ENCODE peak calls at places on chromosomes 2 and 18, in four cellular contexts. X, H, I and B are unnamed samples.

GRCh38 chr2:120390381-120391055 is 44.6 kb downstream of the INHBB start:
- DNase-seq in X (no peak), H (no peak), I (peak), B (no peak)

GRCh38 chr2:74249406-74250122 is 51.1 kb downstream of the MTHFD2 start:
- DNase-seq in I (no peak), H (no peak), X (no peak), B (no peak)

GRCh38 chr2:132668189-132668833 is 1.7 kb downstream of the LYPD1 start:
- DNase-seq in H (no peak), I (no peak), X (no peak), B (no peak)

GRCh38 chr18:76660571-76661192 is 161.7 kb upstream of the ZNF236 start:
- DNase-seq in X (no peak), I (no peak), H (peak), B (no peak)

GRCh38 chr2:128326296-128326790 is 7.7 kb upstream of the HS6ST1 start:
- DNase-seq in I (no peak), H (no peak), X (no peak), B (no peak)

GRCh38 chr18:48949051-48949605 is 1.6 kb downstream of the SMAD7 start:
- DNase-seq in I (no peak), H (no peak), X (peak), B (peak)

GRCh38 chr2:146417942-146418341 is 1426.9 kb upstream of the ACVR2A start:
- DNase-seq in I (no peak), H (no peak), X (no peak), B (no peak)

GRCh38 chr18:55489742-55490055 is 98.3 kb downstream of the TCF4 start:
- DNase-seq in H (no peak), I (no peak), X (peak), B (peak)

GRCh38 chr2:80703532-80703931 is 399.0 kb upstream of the LRRTM1 start:
- DNase-seq in X (no peak), I (no peak), H (no peak), B (no peak)

GRCh38 chr2:203400805-203401585 is 72.8 kb downstream of the ABI2 start:
- DNase-seq in X (no peak), H (no peak), I (no peak), B (no peak)

GRCh38 chr2:237451582-237452469 is 35.2 kb upstream of the MLPH start:
- DNase-seq in H (peak), I (no peak), X (no peak), B (no peak)

GRCh38 chr2:178732913-178733312 is 74.3 kb downstream of the TTN start:
- DNase-seq in I (no peak), H (no peak), X (no peak), B (no peak)

GRCh38 chr2:106638043-106638442 is 150.9 kb downstream of the CD8B2 start:
- DNase-seq in H (no peak), I (no peak), X (no peak), B (no peak)

DNA sequence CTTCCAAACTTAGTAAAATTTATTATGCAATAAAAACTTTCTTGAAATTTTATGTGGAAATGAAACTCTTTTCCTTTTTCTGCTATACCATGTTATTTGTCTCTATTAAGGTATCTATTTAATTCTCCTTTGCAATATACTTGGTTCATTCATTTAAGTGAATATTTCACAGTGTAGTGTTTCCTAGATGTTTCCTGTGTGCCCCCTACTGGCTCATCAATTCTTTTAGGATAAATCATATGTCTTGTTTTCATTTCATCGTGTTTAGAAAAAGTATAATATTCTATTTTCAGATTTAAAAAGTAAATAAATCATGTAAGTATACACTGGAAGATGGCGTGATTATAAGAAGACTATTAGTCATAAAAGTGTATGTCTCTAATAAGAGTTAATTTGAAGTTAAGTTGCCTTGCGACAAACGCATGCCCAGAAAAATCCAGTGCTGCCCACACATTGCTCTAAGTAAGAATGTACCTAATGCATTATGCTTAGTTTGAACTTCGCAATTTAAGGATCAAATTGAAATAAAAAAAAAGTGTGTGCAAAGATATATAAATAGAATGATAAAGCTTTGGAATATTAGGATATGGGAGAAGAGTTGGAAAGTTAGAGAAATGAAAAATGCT is 525.4 kb downstream of the KCNJ3 start:
- DNase-seq in I (no peak), H (no peak), X (peak), B (no peak)
- TF ChIP-seq CTCF in I (peak), H (no peak), X (no peak), B (no peak)

GRCh38 chr2:168494190-168494711 is 38.2 kb downstream of the CERS6 start:
- DNase-seq in I (no peak), X (no peak), H (no peak), B (peak)
- TF ChIP-seq CTCF in I (peak), X (no peak), H (no peak), B (no peak)

GRCh38 chr2:76556054-76556453 is 845.3 kb upstream of the GCFC2 start:
- DNase-seq in X (no peak), H (no peak), I (no peak), B (no peak)
- TF ChIP-seq CTCF in X (no peak), H (no peak), I (no peak), B (no peak)

GRCh38 chr2:168694876-168695275 is 107.6 kb upstream of the NOSTRIN start:
- DNase-seq in I (no peak), H (no peak), X (no peak), B (no peak)

GRCh38 chr2:168698959-168699358 is 103.5 kb upstream of the NOSTRIN start:
- DNase-seq in X (no peak), I (no peak), H (no peak), B (no peak)

GRCh38 chr2:168699834-168700417 is 102.5 kb upstream of the NOSTRIN start:
- DNase-seq in X (no peak), I (no peak), H (peak), B (no peak)

GRCh38 chr2:168700615-168701245 is 101.7 kb upstream of the NOSTRIN start:
- DNase-seq in X (no peak), I (no peak), H (no peak), B (no peak)

DNA sequence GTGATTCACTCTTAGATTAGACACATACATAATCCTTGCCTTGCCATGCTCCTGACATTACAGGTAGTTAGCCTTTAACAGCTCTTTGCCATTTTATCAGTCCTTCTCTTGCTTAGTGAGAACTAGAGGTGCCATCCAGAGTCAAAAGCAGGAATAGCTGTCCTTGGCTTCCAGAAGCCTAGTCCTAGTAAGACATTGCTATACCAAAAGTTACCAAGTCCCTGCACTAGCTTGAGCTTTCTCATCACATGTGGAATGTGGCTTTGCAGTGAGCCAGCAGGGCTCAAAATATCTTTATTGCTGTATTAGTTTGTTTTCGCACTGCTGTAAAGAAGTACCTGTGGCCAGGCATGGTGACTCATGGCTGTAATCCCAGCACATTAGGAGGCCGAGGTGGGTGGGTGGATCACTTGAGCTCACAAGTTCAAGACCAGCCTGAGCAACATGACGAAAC is 104.7 kb upstream of the NOSTRIN start:
- DNase-seq in H (no peak), X (no peak), I (no peak), B (peak)
- TF ChIP-seq CTCF in H (no peak), X (no peak), I (no peak), B (no peak)

GRCh38 chr2:30115981-30116285 is 30.9 kb upstream of the YPEL5 start:
- DNase-seq in I (no peak), H (no peak), X (no peak), B (no peak)
- TF ChIP-seq CTCF in I (peak), H (no peak), X (no peak), B (peak)

GRCh38 chr2:109322111-109322510 is 193.1 kb downstream of the SH3RF3 start:
- DNase-seq in H (peak), X (no peak), I (peak), B (no peak)

GRCh38 chr2:109320195-109320935 is 191.4 kb downstream of the SH3RF3 start:
- DNase-seq in I (no peak), H (no peak), X (no peak), B (no peak)

GRCh38 chr2:109322646-109323045 is 193.6 kb downstream of the SH3RF3 start:
- DNase-seq in I (no peak), H (no peak), X (no peak), B (no peak)

GRCh38 chr2:109318949-109319342 is 189.9 kb downstream of the SH3RF3 start:
- DNase-seq in X (no peak), I (no peak), H (no peak), B (no peak)

DNA sequence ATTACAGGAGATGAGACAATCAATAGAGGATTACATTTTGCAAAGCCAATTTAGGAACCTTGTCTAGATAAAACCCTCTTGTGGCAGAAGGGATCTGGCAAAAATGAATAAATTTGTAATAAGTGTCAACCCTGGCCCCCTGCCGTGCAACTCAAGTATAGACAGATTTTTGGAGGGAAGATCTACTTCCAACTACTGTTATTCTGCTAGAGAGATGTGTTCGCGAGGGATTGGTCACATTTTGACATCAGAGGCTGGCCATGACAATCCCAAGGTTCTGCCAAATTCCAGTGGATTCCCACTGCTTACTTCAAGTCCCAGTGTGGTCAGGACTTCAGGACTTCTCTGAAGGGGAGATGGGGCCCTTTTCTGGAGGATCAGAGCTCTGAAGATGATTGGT is 192.6 kb downstream of the SH3RF3 start:
- DNase-seq in H (no peak), I (no peak), X (no peak), B (no peak)
- TF ChIP-seq CTCF in H (no peak), I (no peak), X (no peak), B (no peak)

DNA sequence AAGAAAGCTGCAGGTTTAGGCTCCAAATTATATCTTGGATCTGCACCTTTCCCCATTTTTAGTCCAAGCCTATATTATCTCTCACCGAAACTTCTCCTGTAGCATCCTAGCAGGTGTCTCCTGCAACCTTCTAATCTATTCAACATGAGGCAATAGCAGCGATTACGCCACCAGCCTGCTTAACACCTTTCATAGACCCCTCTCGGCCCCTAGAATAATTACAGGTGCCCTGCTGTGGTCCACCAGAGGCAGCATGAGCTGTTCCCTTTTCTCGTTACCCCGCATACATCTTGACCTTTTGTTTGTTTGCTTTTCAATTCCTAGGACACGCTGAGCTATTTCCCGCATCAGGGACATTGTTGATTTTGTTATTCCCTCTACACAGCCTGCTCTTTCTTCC is 361.9 kb downstream of the CYRIA start:
- DNase-seq in H (no peak), I (no peak), X (no peak), B (no peak)
- TF ChIP-seq CTCF in H (no peak), I (no peak), X (no peak), B (no peak)

GRCh38 chr2:219637842-219638185 is 10.4 kb downstream of the SLC4A3 start:
- DNase-seq in I (no peak), H (no peak), X (no peak), B (no peak)

GRCh38 chr2:219639356-219639755 is 11.9 kb downstream of the SLC4A3 start:
- DNase-seq in X (no peak), H (peak), I (no peak), B (no peak)

GRCh38 chr2:219638948-219639341 is 11.5 kb downstream of the SLC4A3 start:
- DNase-seq in I (no peak), H (peak), X (no peak), B (no peak)

GRCh38 chr2:219636941-219637841 is 9.8 kb downstream of the SLC4A3 start:
- DNase-seq in X (peak), H (no peak), I (no peak), B (no peak)

GRCh38 chr2:219638217-219638947 is 11.0 kb downstream of the SLC4A3 start:
- DNase-seq in I (no peak), H (peak), X (peak), B (no peak)
- TF ChIP-seq CTCF in I (peak), H (no peak), X (no peak), B (no peak)

DNA sequence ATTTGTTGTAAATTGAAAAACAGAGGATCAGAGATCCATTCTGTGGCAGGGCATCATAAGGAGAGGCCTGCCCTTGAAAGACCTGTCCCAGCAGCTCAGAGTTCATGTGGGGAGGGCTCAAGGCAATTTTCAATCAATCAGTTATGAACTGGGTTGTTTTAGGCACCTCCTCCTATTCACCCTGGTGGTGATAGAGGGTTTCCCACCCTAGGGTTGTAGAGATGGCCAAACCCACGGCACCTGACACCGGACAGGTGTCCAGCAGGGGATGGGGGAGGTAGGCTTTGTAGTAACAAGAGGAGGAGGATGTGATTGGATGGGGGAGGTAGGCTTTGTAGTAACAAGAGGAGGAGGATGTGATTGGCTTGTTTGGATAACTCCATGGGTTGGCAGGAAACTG is 205.7 kb downstream of the SOCS6 start:
- DNase-seq in I (no peak), X (no peak), H (no peak), B (no peak)
- TF ChIP-seq CTCF in I (no peak), X (no peak), H (no peak), B (no peak)